ENCODE peak calls at places on chromosome X, in six cellular contexts. K is uterus, V is IMR-90, G is suprapubic skin, S is vagina, A is A549. C is an unnamed sample.
A peak's percentile ranks its signal among the peaks of the same experiment; 100 is the strongest.

GRCh38 chrX:136121788-136122187 is 25.5 kb upstream of the FHL1 start:
- DNase-seq in K (no peak), V (no peak), G (no peak), S (no peak), A (no peak), C (no peak)

GRCh38 chrX:3711331-3711917 is 2.0 kb downstream of the PRKX start:
- DNase-seq in K (no peak), V (no peak), G (no peak), S (no peak), A (no peak), C (no peak)

GRCh38 chrX:98422530-98422929 is 1538.8 kb downstream of the RPA4 start:
- DNase-seq in K (no peak), V (no peak), G (no peak), S (no peak), A (no peak), C (no peak)

GRCh38 chrX:120251471-120252011 is 929 bp downstream of the ZBTB33 start:
- DNase-seq in K (peak; percentile 21), V (peak; percentile 18), G (no peak), S (no peak), A (peak; percentile 12), C (peak; percentile 30)

GRCh38 chrX:116285506-116285905 is 115.0 kb downstream of the AGTR2 start:
- DNase-seq in K (no peak), V (no peak), G (no peak), S (no peak), A (peak; percentile 10), C (no peak)

GRCh38 chrX:15853586-15854079 is 980 bp downstream of the AP1S2 start:
- DNase-seq in K (no peak), V (no peak), G (no peak), S (no peak), A (no peak), C (no peak)

GRCh38 chrX:1468250-1468772 is 15.6 kb upstream of the ASMTL start:
- DNase-seq in K (no peak), V (no peak), G (no peak), S (no peak), A (peak; percentile 52), C (no peak)

GRCh38 chrX:12690646-12691045 is 100.6 kb upstream of the PRPS2 start:
- DNase-seq in K (no peak), V (no peak), G (no peak), S (no peak), A (no peak), C (no peak)

GRCh38 chrX:13048265-13048664 is 3.8 kb upstream of the FAM9C start:
- DNase-seq in K (no peak), V (peak; percentile 65), G (no peak), S (no peak), A (no peak), C (no peak)

GRCh38 chrX:117335209-117335608 is 781.4 kb downstream of the KLHL13 start:
- DNase-seq in K (no peak), V (no peak), G (no peak), S (no peak), A (no peak), C (no peak)

GRCh38 chrX:68920541-68920940 is 91.7 kb downstream of the EFNB1 start:
- DNase-seq in K (peak; percentile 31), V (no peak), G (no peak), S (no peak), A (no peak), C (no peak)

GRCh38 chrX:105191878-105192277 is 28.6 kb downstream of the TEX13A start:
- DNase-seq in K (no peak), V (no peak), G (no peak), S (no peak), A (peak; percentile 10), C (no peak)

GRCh38 chrX:13933352-13933751 is 96.3 kb downstream of the GEMIN8 start:
- DNase-seq in K (no peak), V (no peak), G (no peak), S (no peak), A (no peak), C (no peak)

GRCh38 chrX:9983463-9983862 is 16.3 kb downstream of the CLDN34 start:
- DNase-seq in K (no peak), V (no peak), G (no peak), S (no peak), A (no peak), C (no peak)
- H3K4me3 ChIP-seq in K (no peak overlapping the region), V (no peak overlapping the region), G (no peak overlapping the region), S (no peak overlapping the region), A (no peak overlapping the region), C (no peak overlapping the region)

DNA sequence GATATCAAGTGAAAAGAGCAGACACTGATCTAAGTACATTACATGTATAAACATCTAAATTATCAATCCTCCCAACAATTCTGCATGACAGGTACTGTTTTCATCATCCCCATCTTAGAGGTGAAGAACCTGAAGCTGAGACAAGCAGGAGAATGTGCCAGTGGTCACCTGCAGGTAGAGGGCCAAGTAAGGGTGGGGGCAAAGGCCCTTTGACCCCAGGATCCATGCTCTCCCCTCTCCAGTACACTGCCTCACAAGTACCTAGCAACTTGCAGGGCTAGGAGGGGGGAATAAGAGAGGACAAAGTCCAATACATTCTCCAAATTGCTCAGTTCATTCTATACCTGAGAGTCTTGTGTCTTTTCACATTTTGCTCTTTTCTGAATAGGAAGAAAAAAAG is 8.3 kb upstream of the MAP7D2 start:
- DNase-seq in K (no peak), V (no peak), G (no peak), S (no peak), A (no peak), C (no peak)
- TF ChIP-seq POLR2A in K (no peak), V (no peak), G (no peak), S (no peak), A (no peak), C (no peak)

GRCh38 chrX:112818114-112819012 is 22.3 kb downstream of the AMOT start:
- DNase-seq in K (no peak), V (no peak), G (no peak), S (no peak), A (no peak), C (peak; percentile 28)
- H3K27ac ChIP-seq in K (no peak overlapping the region), V (no peak overlapping the region), G (no peak overlapping the region), S (no peak overlapping the region), A (no peak overlapping the region), C (peak overlapping the region; percentile 51)

GRCh38 chrX:108731144-108731543 is 5.2 kb downstream of the IRS4 start:
- DNase-seq in K (no peak), V (no peak), G (no peak), S (no peak), A (no peak), C (peak; percentile 30)
- H3K4me3 ChIP-seq in K (no peak overlapping the region), V (no peak overlapping the region), G (no peak overlapping the region), S (no peak overlapping the region), A (no peak overlapping the region), C (no peak overlapping the region)

DNA sequence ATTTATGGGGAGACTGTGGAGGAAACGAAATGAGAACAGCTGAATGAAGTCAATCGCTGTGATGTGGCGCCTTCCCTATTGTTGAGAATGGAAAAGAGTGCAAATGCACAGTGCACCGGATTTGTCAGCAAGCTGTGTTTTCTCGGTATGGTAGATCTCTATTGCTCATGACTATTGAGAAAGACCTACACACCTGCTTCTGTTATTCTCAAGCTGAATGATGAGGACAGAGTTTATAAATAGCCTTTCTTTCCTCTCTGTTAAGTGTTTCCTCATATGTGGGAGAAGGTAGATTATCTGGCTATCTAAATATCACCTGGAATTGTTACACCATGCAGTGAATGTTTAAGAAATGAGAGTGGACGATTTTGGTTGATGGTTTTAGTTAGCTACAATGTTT is 650.7 kb downstream of the IL1RAPL1 start:
- DNase-seq in K (no peak), V (peak; percentile 5), G (no peak), S (no peak), A (no peak), C (no peak)
- TF ChIP-seq POLR2A in K (no peak), V (no peak), G (no peak), S (no peak), A (no peak), C (no peak)

GRCh38 chrX:46203115-46203514 is 342.1 kb downstream of the ZNF674 start:
- DNase-seq in K (no peak), V (no peak), G (no peak), S (no peak), A (no peak), C (no peak)

GRCh38 chrX:46200423-46200822 is 344.8 kb downstream of the ZNF674 start:
- DNase-seq in K (no peak), V (no peak), G (no peak), S (no peak), A (no peak), C (no peak)

DNA sequence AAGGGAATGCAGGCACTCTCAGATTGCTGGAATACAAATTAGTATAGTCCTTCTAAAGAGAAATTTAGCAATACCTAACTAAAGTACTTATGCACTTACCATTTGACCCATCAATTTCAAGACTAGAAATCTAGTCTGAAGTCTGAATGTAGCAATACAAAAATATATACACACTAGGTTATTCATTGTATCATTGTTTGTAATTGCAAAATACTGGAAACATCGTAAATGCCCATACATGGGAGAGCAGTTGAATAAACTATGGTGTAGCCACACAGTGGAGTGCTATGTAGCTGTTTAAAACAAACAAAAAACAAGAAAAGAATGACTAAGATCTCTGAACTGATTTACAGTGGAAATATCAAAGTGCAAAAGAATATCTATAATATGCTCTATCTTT is 346.4 kb downstream of the ZNF674 start:
- DNase-seq in K (no peak), V (no peak), G (no peak), S (no peak), A (peak; percentile 81), C (no peak)
- H3K27ac ChIP-seq in K (no peak overlapping the region), V (no peak overlapping the region), G (no peak overlapping the region), S (no peak overlapping the region), A (peak overlapping the region; percentile 58), C (no peak overlapping the region)

C was measured in thyroid gland.